ENCODE peak calls at places on chromosomes 2 and 18, in five cellular contexts. V is stimulated activated naive CD4-positive, alpha-beta T cell; J is NCI-H1930; K is ovary; M is nucleus accumbens. O is an unnamed sample.

GRCh38 chr2:106542730-106543359 is 55.7 kb downstream of the CD8B2 start:
- DNase-seq in M (peak; percentile 21), K (peak; percentile 77), J (peak; percentile 70), V (peak; percentile 21), O (peak; percentile 56)

GRCh38 chr2:7375901-7376300 is 458.7 kb downstream of the RNF144A start:
- DNase-seq in V (no peak), K (no peak), J (no peak), M (no peak), O (no peak)

GRCh38 chr2:200042102-200042735 is 86.8 kb downstream of the MAIP1 start:
- DNase-seq in V (no peak), J (no peak), M (no peak), K (no peak), O (no peak)

GRCh38 chr2:33001823-33002222 is 55.1 kb downstream of the LTBP1 start:
- DNase-seq in K (no peak), M (no peak), V (no peak), J (no peak), O (no peak)

GRCh38 chr2:192555740-192556139 is 361.0 kb upstream of the TMEFF2 start:
- DNase-seq in K (no peak), J (no peak), V (no peak), M (no peak), O (no peak)

GRCh38 chr2:165795011-165795410 is 964 bp upstream of the GALNT3 start:
- DNase-seq in J (no peak), M (no peak), K (no peak), V (no peak), O (no peak)

GRCh38 chr2:207484444-207485391 is 45.0 kb upstream of the CREB1 start:
- DNase-seq in M (no peak), V (no peak), J (no peak), K (no peak), O (no peak)

GRCh38 chr2:188369365-188369764 is 77.7 kb downstream of the GULP1 start:
- DNase-seq in M (no peak), K (no peak), J (no peak), V (no peak), O (peak; percentile 74)

GRCh38 chr2:120324926-120325325 is 21.0 kb upstream of the INHBB start:
- DNase-seq in V (no peak), M (no peak), K (no peak), J (no peak), O (no peak)

GRCh38 chr2:217853301-217853881 is 149.4 kb downstream of the TNS1 start:
- DNase-seq in K (no peak), J (no peak), M (peak; percentile 71), V (no peak), O (no peak)

GRCh38 chr18:79523738-79524180 is 128.0 kb downstream of the NFATC1 start:
- DNase-seq in V (peak; percentile 91), M (no peak), K (no peak), J (no peak), O (peak; percentile 21)

GRCh38 chr18:56727399-56727798 is 76.2 kb downstream of the WDR7 start:
- DNase-seq in V (no peak), M (no peak), J (no peak), K (no peak), O (no peak)

GRCh38 chr2:99086385-99086784 is 55.1 kb upstream of the C2orf15 start:
- DNase-seq in K (no peak), M (no peak), V (no peak), J (no peak), O (no peak)

GRCh38 chr18:48946329-48946835 is 4.4 kb downstream of the SMAD7 start:
- DNase-seq in V (no peak), K (no peak), M (no peak), J (peak; percentile 32), O (no peak)

GRCh38 chr18:8797206-8797605 is 91.8 kb downstream of the MTCL1 start:
- DNase-seq in J (no peak), V (no peak), K (no peak), M (no peak), O (no peak)

GRCh38 chr2:167509585-167509984 is 621.3 kb downstream of the XIRP2 start:
- DNase-seq in M (no peak), K (no peak), V (no peak), J (no peak), O (no peak)

GRCh38 chr2:158179660-158180059 is 78.0 kb downstream of the UPP2 start:
- DNase-seq in K (no peak), M (no peak), V (no peak), J (no peak), O (no peak)

GRCh38 chr2:18232731-18233438 is 327.6 kb downstream of the RDH14 start:
- DNase-seq in V (no peak), J (no peak), M (no peak), K (no peak), O (no peak)

GRCh38 chr2:174835797-174836255 is 71.6 kb upstream of the CHRNA1 start:
- DNase-seq in K (no peak), V (no peak), J (no peak), M (no peak), O (no peak)

GRCh38 chr2:236117396-236117795 is 50.8 kb downstream of the GBX2 start:
- DNase-seq in J (no peak), K (no peak), V (no peak), M (no peak), O (no peak)

GRCh38 chr2:15788458-15789229 is 151.7 kb upstream of the MYCN start:
- DNase-seq in J (no peak), V (no peak), K (no peak), M (no peak), O (no peak)

GRCh38 chr2:88036162-88036561 is 19.4 kb downstream of the KRCC1 start:
- DNase-seq in V (no peak), J (no peak), M (no peak), K (no peak), O (no peak)

GRCh38 chr2:163711244-163711643 is 24.6 kb downstream of the FIGN start:
- DNase-seq in K (no peak), V (no peak), J (no peak), M (no peak), O (peak; percentile 33)

GRCh38 chr2:41932241-41933034 is 115.4 kb upstream of the PKDCC start:
- DNase-seq in K (peak; percentile 92), J (no peak), V (no peak), M (no peak), O (peak; percentile 62)

GRCh38 chr18:46939337-46939963 is 22.0 kb downstream of the KATNAL2 start:
- DNase-seq in V (no peak), K (no peak), J (no peak), M (no peak), O (no peak)

O was measured in adrenal gland.